ENCODE peak calls at places on chromosome 18, in nine cellular contexts. One of them, this sample, is unnamed.

GRCh38 chr18:13269599-13270011 is 51.0 kb downstream of the LDLRAD4 start:
- DNase-seq in T-cell: no peak
- DNase-seq in A549: no peak
- DNase-seq in T47D: no peak
- DNase-seq in RWPE2: no peak
- DNase-seq in H7: no peak
- DNase-seq in AG08395: peak
- DNase-seq in NCI-H187: no peak
- DNase-seq in activated CD8-positive, alpha-beta memory T cell treated with anti-CD3 and anti-CD28 coated beads for 24 hours: peak
- DNase-seq in this sample: no peak

GRCh38 chr18:421236-422155 is 79.0 kb downstream of the COLEC12 start:
- DNase-seq in activated CD8-positive, alpha-beta memory T cell treated with anti-CD3 and anti-CD28 coated beads for 24 hours: no peak
- DNase-seq in H7: no peak
- DNase-seq in T47D: peak
- DNase-seq in AG08395: peak
- DNase-seq in A549: no peak
- DNase-seq in NCI-H187: no peak
- DNase-seq in T-cell: no peak
- DNase-seq in RWPE2: no peak
- DNase-seq in this sample: no peak

GRCh38 chr18:34809697-34810096 is 99.6 kb downstream of the DTNA start:
- DNase-seq in T47D: peak
- DNase-seq in NCI-H187: no peak
- DNase-seq in RWPE2: no peak
- DNase-seq in H7: peak
- DNase-seq in T-cell: no peak
- DNase-seq in A549: peak
- DNase-seq in activated CD8-positive, alpha-beta memory T cell treated with anti-CD3 and anti-CD28 coated beads for 24 hours: no peak
- DNase-seq in AG08395: peak
- DNase-seq in this sample: no peak

GRCh38 chr18:58013241-58014211 is 30.5 kb upstream of the NEDD4L start:
- DNase-seq in AG08395: peak
- DNase-seq in T47D: peak
- DNase-seq in T-cell: no peak
- DNase-seq in activated CD8-positive, alpha-beta memory T cell treated with anti-CD3 and anti-CD28 coated beads for 24 hours: no peak
- DNase-seq in A549: peak
- DNase-seq in NCI-H187: no peak
- DNase-seq in RWPE2: no peak
- DNase-seq in H7: no peak
- DNase-seq in this sample: no peak

GRCh38 chr18:48876590-48876989 is 74.2 kb downstream of the SMAD7 start:
- DNase-seq in activated CD8-positive, alpha-beta memory T cell treated with anti-CD3 and anti-CD28 coated beads for 24 hours: no peak
- DNase-seq in RWPE2: peak
- DNase-seq in T47D: no peak
- DNase-seq in NCI-H187: no peak
- DNase-seq in A549: no peak
- DNase-seq in AG08395: no peak
- DNase-seq in H7: no peak
- DNase-seq in T-cell: no peak
- DNase-seq in this sample: no peak

GRCh38 chr18:7575465-7576026 is 8.4 kb downstream of the PTPRM start:
- DNase-seq in NCI-H187: no peak
- DNase-seq in activated CD8-positive, alpha-beta memory T cell treated with anti-CD3 and anti-CD28 coated beads for 24 hours: no peak
- DNase-seq in RWPE2: no peak
- DNase-seq in H7: no peak
- DNase-seq in T47D: no peak
- DNase-seq in A549: peak
- DNase-seq in T-cell: no peak
- DNase-seq in AG08395: peak
- DNase-seq in this sample: no peak

GRCh38 chr18:45014047-45014501 is 333.4 kb downstream of the SETBP1 start:
- DNase-seq in AG08395: peak
- DNase-seq in A549: peak
- DNase-seq in T-cell: no peak
- DNase-seq in T47D: no peak
- DNase-seq in activated CD8-positive, alpha-beta memory T cell treated with anti-CD3 and anti-CD28 coated beads for 24 hours: no peak
- DNase-seq in H7: peak
- DNase-seq in RWPE2: no peak
- DNase-seq in NCI-H187: no peak
- DNase-seq in this sample: no peak

GRCh38 chr18:44682871-44683221 is 2.2 kb downstream of the SETBP1 start:
- DNase-seq in A549: no peak
- DNase-seq in RWPE2: no peak
- DNase-seq in T47D: peak
- DNase-seq in T-cell: no peak
- DNase-seq in NCI-H187: peak
- DNase-seq in H7: peak
- DNase-seq in AG08395: no peak
- DNase-seq in activated CD8-positive, alpha-beta memory T cell treated with anti-CD3 and anti-CD28 coated beads for 24 hours: no peak
- DNase-seq in this sample: no peak

GRCh38 chr18:48106976-48107781 is 176.7 kb upstream of the SMAD2 start:
- DNase-seq in AG08395: no peak
- DNase-seq in A549: no peak
- DNase-seq in NCI-H187: no peak
- DNase-seq in H7: peak
- DNase-seq in RWPE2: no peak
- DNase-seq in T47D: peak
- DNase-seq in T-cell: no peak
- DNase-seq in activated CD8-positive, alpha-beta memory T cell treated with anti-CD3 and anti-CD28 coated beads for 24 hours: no peak
- DNase-seq in this sample: no peak

GRCh38 chr18:63198868-63199742 is 120.5 kb downstream of the BCL2 start:
- DNase-seq in T47D: no peak
- DNase-seq in RWPE2: no peak
- DNase-seq in A549: no peak
- DNase-seq in activated CD8-positive, alpha-beta memory T cell treated with anti-CD3 and anti-CD28 coated beads for 24 hours: no peak
- DNase-seq in NCI-H187: no peak
- DNase-seq in T-cell: no peak
- DNase-seq in H7: no peak
- DNase-seq in AG08395: no peak
- DNase-seq in this sample: no peak

GRCh38 chr18:44938396-44939036 is 257.8 kb downstream of the SETBP1 start:
- DNase-seq in T47D: no peak
- DNase-seq in A549: no peak
- DNase-seq in H7: peak
- DNase-seq in NCI-H187: peak
- DNase-seq in activated CD8-positive, alpha-beta memory T cell treated with anti-CD3 and anti-CD28 coated beads for 24 hours: no peak
- DNase-seq in RWPE2: no peak
- DNase-seq in T-cell: no peak
- DNase-seq in AG08395: no peak
- DNase-seq in this sample: no peak